ENCODE peak calls at places on chromosomes 2 and 18, in four cellular contexts. G is breast epithelium; B is right atrium auricular region; S is activated CD4-positive, alpha-beta T cell treated with anti-CD3 and anti-CD28 coated beads, Interleukin-2, amount 50 U/mL, for 1 hour. C is an unnamed sample.

GRCh38 chr2:6780765-6781274 is 84.9 kb downstream of the CMPK2 start:
- DNase-seq in B (peak), G (peak), S (no peak), C (no peak)

GRCh38 chr2:100877555-100877954 is 57.6 kb downstream of the NPAS2 start:
- DNase-seq in S (no peak), G (no peak), B (no peak), C (no peak)

GRCh38 chr2:42086500-42086953 is 38.7 kb downstream of the PKDCC start:
- DNase-seq in S (no peak), B (no peak), G (no peak), C (no peak)

GRCh38 chr18:59912007-59912550 is 12.3 kb downstream of the PMAIP1 start:
- DNase-seq in B (no peak), S (no peak), G (no peak), C (no peak)

GRCh38 chr2:96201338-96201737 is 7.3 kb downstream of the STARD7 start:
- DNase-seq in G (no peak), S (no peak), B (no peak), C (no peak)

GRCh38 chr2:216131175-216131926 is 22.2 kb downstream of the XRCC5 start:
- DNase-seq in S (no peak), B (no peak), G (no peak), C (no peak)

GRCh38 chr2:237697586-237698337 is 70.4 kb downstream of the LRRFIP1 start:
- DNase-seq in G (no peak), B (no peak), S (no peak), C (peak)

GRCh38 chr2:46967990-46968647 is 52.5 kb upstream of the MCFD2 start:
- DNase-seq in B (peak), S (no peak), G (peak), C (peak)

GRCh38 chr2:191304939-191305875 is 60.0 kb downstream of the MYO1B start:
- DNase-seq in B (peak), S (no peak), G (peak), C (peak)

GRCh38 chr2:20419007-20419576 is 27.8 kb upstream of the RHOB start:
- DNase-seq in S (no peak), B (peak), G (no peak), C (no peak)

GRCh38 chr2:9637330-9637729 is 6.5 kb upstream of the YWHAQ start:
- DNase-seq in B (no peak), G (no peak), S (no peak), C (no peak)

GRCh38 chr2:169693344-169693743 is 861 bp downstream of the CFAP210 start:
- DNase-seq in G (no peak), B (no peak), S (peak), C (no peak)

GRCh38 chr2:181165199-181165868 is 184.9 kb downstream of the UBE2E3 start:
- DNase-seq in B (no peak), S (no peak), G (no peak), C (no peak)

GRCh38 chr2:237199082-237199481 is 113.4 kb downstream of the COPS8 start:
- DNase-seq in G (no peak), S (no peak), B (no peak), C (no peak)

GRCh38 chr2:178870703-178871102 is 63.5 kb upstream of the TTN start:
- DNase-seq in G (no peak), B (no peak), S (no peak), C (no peak)

GRCh38 chr2:9232886-9233285 is 26.3 kb downstream of the ASAP2 start:
- DNase-seq in S (no peak), B (no peak), G (no peak), C (no peak)

GRCh38 chr2:14123436-14124103 is 508.9 kb upstream of the LRATD1 start:
- DNase-seq in G (no peak), B (no peak), S (no peak), C (no peak)

GRCh38 chr2:10238991-10239485 is 63.7 kb upstream of the HPCAL1 start:
- DNase-seq in G (no peak), S (no peak), B (no peak), C (no peak)

GRCh38 chr2:145123606-145124005 is 603.7 kb upstream of the ZEB2 start:
- DNase-seq in S (no peak), G (no peak), B (no peak), C (no peak)

GRCh38 chr2:36235877-36236276 is 119.7 kb upstream of the CRIM1 start:
- DNase-seq in B (no peak), S (no peak), G (no peak), C (no peak)

GRCh38 chr2:64228126-64228678 is 84.0 kb upstream of the PELI1 start:
- DNase-seq in G (peak), B (peak), S (peak), C (peak)

GRCh38 chr2:179171371-179171770 is 93.3 kb downstream of the SESTD1 start:
- DNase-seq in G (no peak), S (no peak), B (no peak), C (no peak)

GRCh38 chr2:216619411-216620393 is 13.5 kb upstream of the IGFBP2 start:
- DNase-seq in G (no peak), S (no peak), B (no peak), C (no peak)

GRCh38 chr2:119389615-119390306 is 23.0 kb downstream of the DBI start:
- DNase-seq in S (no peak), G (peak), B (no peak), C (no peak)

GRCh38 chr2:72722492-72723090 is 103.2 kb downstream of the EXOC6B start:
- DNase-seq in B (no peak), S (no peak), G (no peak), C (no peak)

GRCh38 chr2:224111576-224111975 is 72.5 kb upstream of the SERPINE2 start:
- DNase-seq in B (no peak), G (no peak), S (no peak), C (no peak)

GRCh38 chr18:75777630-75778029 is 350.1 kb upstream of the SMIM21 start:
- DNase-seq in B (no peak), S (no peak), G (no peak), C (no peak)

C was measured in coronary artery.